ENCODE peak calls at places on chromosomes 6 and 20, in nine cellular contexts. One of them, this sample, is unnamed. For H3K4me1, the result is how much of the 10 kb centered on the place peaks cover.

GRCh38 chr6:79864001-79864400 is 83.4 kb downstream of the ELOVL4 start:
- DNase-seq in HepG2: no peak
- DNase-seq in sigmoid colon: no peak
- DNase-seq in A549: no peak
- DNase-seq in right lobe of liver: no peak
- DNase-seq in esophagus squamous epithelium: no peak
- DNase-seq in breast epithelium: no peak
- DNase-seq in suprapubic skin: no peak
- DNase-seq in stomach: no peak
- DNase-seq in this sample: no peak

GRCh38 chr6:116349216-116349615 is 21.5 kb upstream of the DSE start:
- DNase-seq in HepG2: no peak
- DNase-seq in sigmoid colon: no peak
- DNase-seq in A549: no peak
- DNase-seq in right lobe of liver: no peak
- DNase-seq in esophagus squamous epithelium: no peak
- DNase-seq in breast epithelium: no peak
- DNase-seq in suprapubic skin: no peak
- DNase-seq in stomach: no peak
- DNase-seq in this sample: no peak

GRCh38 chr20:8656335-8656734 is 412.6 kb upstream of the PLCB4 start:
- DNase-seq in HepG2: peak
- DNase-seq in sigmoid colon: no peak
- DNase-seq in A549: peak
- DNase-seq in right lobe of liver: no peak
- DNase-seq in esophagus squamous epithelium: no peak
- DNase-seq in breast epithelium: no peak
- DNase-seq in suprapubic skin: no peak
- DNase-seq in stomach: no peak
- DNase-seq in this sample: no peak

GRCh38 chr20:16556299-16556698 is 16.9 kb downstream of the KIF16B start:
- DNase-seq in HepG2: no peak
- DNase-seq in sigmoid colon: no peak
- DNase-seq in A549: no peak
- DNase-seq in right lobe of liver: no peak
- DNase-seq in esophagus squamous epithelium: no peak
- DNase-seq in breast epithelium: no peak
- DNase-seq in suprapubic skin: no peak
- DNase-seq in stomach: no peak
- DNase-seq in this sample: no peak

GRCh38 chr6:44054635-44055559 is 72.4 kb downstream of the MRPL14 start:
- DNase-seq in HepG2: no peak
- DNase-seq in sigmoid colon: no peak
- DNase-seq in A549: no peak
- DNase-seq in right lobe of liver: no peak
- DNase-seq in esophagus squamous epithelium: no peak
- DNase-seq in breast epithelium: no peak
- DNase-seq in suprapubic skin: no peak
- DNase-seq in stomach: no peak
- DNase-seq in this sample: no peak

GRCh38 chr20:45322952-45323383 is 14.9 kb upstream of the MATN4 start:
- DNase-seq in HepG2: peak
- DNase-seq in sigmoid colon: peak
- DNase-seq in A549: peak
- DNase-seq in right lobe of liver: peak
- DNase-seq in esophagus squamous epithelium: no peak
- DNase-seq in breast epithelium: no peak
- DNase-seq in suprapubic skin: no peak
- DNase-seq in stomach: peak
- DNase-seq in this sample: no peak

GRCh38 chr6:119313937-119314893 is 35.3 kb downstream of the MAN1A1 start:
- DNase-seq in HepG2: no peak
- DNase-seq in sigmoid colon: no peak
- DNase-seq in A549: no peak
- DNase-seq in right lobe of liver: no peak
- DNase-seq in esophagus squamous epithelium: no peak
- DNase-seq in breast epithelium: no peak
- DNase-seq in suprapubic skin: no peak
- DNase-seq in stomach: no peak
- DNase-seq in this sample: no peak

GRCh38 chr20:4961746-4962145 is 39.6 kb downstream of the SLC23A2 start:
- DNase-seq in HepG2: peak
- DNase-seq in sigmoid colon: no peak
- DNase-seq in A549: peak
- DNase-seq in right lobe of liver: peak
- DNase-seq in esophagus squamous epithelium: no peak
- DNase-seq in breast epithelium: no peak
- DNase-seq in suprapubic skin: no peak
- DNase-seq in stomach: no peak
- DNase-seq in this sample: no peak

GRCh38 chr6:45419574-45420082 is 41.9 kb upstream of the SUPT3H start:
- DNase-seq in HepG2: peak
- DNase-seq in sigmoid colon: peak
- DNase-seq in A549: peak
- DNase-seq in right lobe of liver: peak
- DNase-seq in esophagus squamous epithelium: peak
- DNase-seq in breast epithelium: peak
- DNase-seq in suprapubic skin: peak
- DNase-seq in stomach: peak
- DNase-seq in this sample: no peak

GRCh38 chr6:148716811-148717210 is 30.0 kb upstream of the UST start:
- DNase-seq in HepG2: no peak
- DNase-seq in sigmoid colon: no peak
- DNase-seq in A549: no peak
- DNase-seq in right lobe of liver: no peak
- DNase-seq in esophagus squamous epithelium: no peak
- DNase-seq in breast epithelium: no peak
- DNase-seq in suprapubic skin: no peak
- DNase-seq in stomach: no peak
- DNase-seq in this sample: no peak

GRCh38 chr20:5135363-5136012 is 8.7 kb downstream of the CDS2 start:
- DNase-seq in HepG2: no peak
- DNase-seq in sigmoid colon: no peak
- DNase-seq in A549: no peak
- DNase-seq in right lobe of liver: no peak
- DNase-seq in esophagus squamous epithelium: no peak
- DNase-seq in breast epithelium: no peak
- DNase-seq in suprapubic skin: no peak
- DNase-seq in stomach: no peak
- DNase-seq in this sample: no peak

GRCh38 chr20:37522258-37523011 is 1.4 kb downstream of the NNAT start:
- DNase-seq in HepG2: no peak
- DNase-seq in sigmoid colon: peak
- DNase-seq in A549: no peak
- DNase-seq in right lobe of liver: no peak
- DNase-seq in esophagus squamous epithelium: no peak
- DNase-seq in breast epithelium: peak
- DNase-seq in suprapubic skin: no peak
- DNase-seq in stomach: peak
- DNase-seq in this sample: no peak

GRCh38 chr20:41330941-41331340 is 9.7 kb upstream of the LPIN3 start:
- DNase-seq in HepG2: no peak
- DNase-seq in sigmoid colon: no peak
- DNase-seq in A549: no peak
- DNase-seq in right lobe of liver: no peak
- DNase-seq in esophagus squamous epithelium: no peak
- DNase-seq in breast epithelium: no peak
- DNase-seq in suprapubic skin: no peak
- DNase-seq in stomach: no peak
- DNase-seq in this sample: no peak

GRCh38 chr20:41327178-41327577 is 9.6 kb upstream of the ZHX3 start:
- DNase-seq in HepG2: no peak
- DNase-seq in sigmoid colon: no peak
- DNase-seq in A549: no peak
- DNase-seq in right lobe of liver: no peak
- DNase-seq in esophagus squamous epithelium: no peak
- DNase-seq in breast epithelium: no peak
- DNase-seq in suprapubic skin: no peak
- DNase-seq in stomach: no peak
- DNase-seq in this sample: no peak

GRCh38 chr20:41330343-41330720 is 10.3 kb upstream of the LPIN3 start:
- DNase-seq in HepG2: no peak
- DNase-seq in sigmoid colon: no peak
- DNase-seq in A549: no peak
- DNase-seq in right lobe of liver: no peak
- DNase-seq in esophagus squamous epithelium: no peak
- DNase-seq in breast epithelium: no peak
- DNase-seq in suprapubic skin: no peak
- DNase-seq in stomach: no peak
- DNase-seq in this sample: no peak

GRCh38 chr20:41331731-41332130 is 8.9 kb upstream of the LPIN3 start:
- DNase-seq in HepG2: no peak
- DNase-seq in sigmoid colon: no peak
- DNase-seq in A549: no peak
- DNase-seq in right lobe of liver: no peak
- DNase-seq in esophagus squamous epithelium: no peak
- DNase-seq in breast epithelium: no peak
- DNase-seq in suprapubic skin: no peak
- DNase-seq in stomach: no peak
- DNase-seq in this sample: no peak

DNA sequence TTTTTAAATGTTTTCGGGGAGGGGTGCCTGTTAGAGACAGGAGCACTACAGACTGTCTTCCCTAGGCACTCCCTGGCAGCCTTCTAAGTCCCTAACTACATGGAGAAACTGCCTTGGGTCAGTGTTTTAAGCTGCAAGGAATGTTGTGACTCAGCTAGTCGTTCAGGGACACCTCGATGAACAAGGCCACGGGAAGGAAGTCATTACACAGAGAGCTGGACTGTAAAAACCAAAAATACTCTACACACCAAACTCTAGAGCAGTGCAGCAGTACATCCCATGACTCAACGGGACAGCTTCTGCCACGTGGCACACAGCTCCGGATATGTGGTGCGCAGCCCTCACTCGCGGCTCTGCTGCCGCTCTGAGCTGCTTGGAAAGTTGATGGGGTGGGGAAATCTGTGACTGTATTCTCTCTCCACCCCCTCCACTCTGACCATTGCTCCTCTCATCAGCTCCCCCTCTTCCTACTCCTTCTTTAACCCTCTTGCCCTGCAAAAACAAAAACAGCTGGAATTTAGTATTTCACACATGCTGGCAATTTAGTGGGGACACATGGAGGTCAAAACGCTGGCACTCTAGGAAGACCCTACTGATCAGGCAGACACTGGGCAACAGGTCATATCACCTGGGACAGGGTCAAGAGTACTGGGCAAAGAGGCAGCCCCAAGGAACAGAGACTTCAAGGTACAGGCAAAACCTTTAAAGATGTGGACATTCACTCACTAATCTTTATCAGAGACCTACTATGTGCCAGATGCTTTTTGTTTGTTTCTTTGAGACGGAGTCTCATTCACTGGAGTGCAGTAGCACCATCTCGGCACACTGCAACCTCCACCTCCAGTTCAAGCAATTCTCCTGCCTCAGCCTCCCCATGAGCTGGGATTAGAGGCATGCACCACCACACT is 10.9 kb upstream of the LPIN3 start:
- DNase-seq in HepG2: peak
- DNase-seq in sigmoid colon: peak
- DNase-seq in A549: peak
- DNase-seq in right lobe of liver: peak
- DNase-seq in esophagus squamous epithelium: no peak
- DNase-seq in breast epithelium: peak
- DNase-seq in suprapubic skin: peak
- DNase-seq in stomach: peak
- DNase-seq in this sample: peak
- TF ChIP-seq POLR2A in HepG2: peak
- TF ChIP-seq POLR2A in sigmoid colon: peak
- TF ChIP-seq POLR2A in A549: no peak
- TF ChIP-seq POLR2A in right lobe of liver: no peak
- TF ChIP-seq POLR2A in esophagus squamous epithelium: peak
- TF ChIP-seq POLR2A in breast epithelium: no peak
- TF ChIP-seq POLR2A in suprapubic skin: peak
- TF ChIP-seq POLR2A in stomach: no peak
- TF ChIP-seq POLR2A in this sample: peak

GRCh38 chr20:62401331-62401779 is 5.7 kb downstream of the CABLES2 start:
- DNase-seq in HepG2: no peak
- DNase-seq in sigmoid colon: no peak
- DNase-seq in A549: peak
- DNase-seq in right lobe of liver: no peak
- DNase-seq in esophagus squamous epithelium: no peak
- DNase-seq in breast epithelium: no peak
- DNase-seq in suprapubic skin: no peak
- DNase-seq in stomach: no peak
- DNase-seq in this sample: no peak
- TF ChIP-seq CTCF in HepG2: no peak
- TF ChIP-seq CTCF in sigmoid colon: no peak
- TF ChIP-seq CTCF in A549: peak
- TF ChIP-seq CTCF in right lobe of liver: no peak
- TF ChIP-seq CTCF in esophagus squamous epithelium: peak
- TF ChIP-seq CTCF in breast epithelium: no peak
- TF ChIP-seq CTCF in suprapubic skin: peak
- TF ChIP-seq CTCF in stomach: no peak
- TF ChIP-seq CTCF in this sample: no peak

GRCh38 chr20:10922521-10922920 is 248.7 kb upstream of the JAG1 start:
- DNase-seq in HepG2: no peak
- DNase-seq in sigmoid colon: no peak
- DNase-seq in A549: peak
- DNase-seq in right lobe of liver: no peak
- DNase-seq in esophagus squamous epithelium: no peak
- DNase-seq in breast epithelium: no peak
- DNase-seq in suprapubic skin: no peak
- DNase-seq in stomach: no peak
- DNase-seq in this sample: no peak
- H3K4me1 ChIP-seq in HepG2: under half
- H3K4me1 ChIP-seq in sigmoid colon: under half
- H3K4me1 ChIP-seq in A549: half or more
- H3K4me1 ChIP-seq in right lobe of liver: under half
- H3K4me1 ChIP-seq in esophagus squamous epithelium: under half
- H3K4me1 ChIP-seq in breast epithelium: under half
- H3K4me1 ChIP-seq in suprapubic skin: under half
- H3K4me1 ChIP-seq in stomach: under half
- H3K4me1 ChIP-seq in this sample: under half

GRCh38 chr6:147509900-147510299 is 1.4 kb downstream of the SAMD5 start:
- DNase-seq in HepG2: peak
- DNase-seq in sigmoid colon: no peak
- DNase-seq in A549: no peak
- DNase-seq in right lobe of liver: no peak
- DNase-seq in esophagus squamous epithelium: no peak
- DNase-seq in breast epithelium: no peak
- DNase-seq in suprapubic skin: no peak
- DNase-seq in stomach: no peak
- DNase-seq in this sample: no peak

GRCh38 chr6:147508871-147509608 is 550 bp downstream of the SAMD5 start:
- DNase-seq in HepG2: no peak
- DNase-seq in sigmoid colon: no peak
- DNase-seq in A549: peak
- DNase-seq in right lobe of liver: peak
- DNase-seq in esophagus squamous epithelium: no peak
- DNase-seq in breast epithelium: no peak
- DNase-seq in suprapubic skin: no peak
- DNase-seq in stomach: no peak
- DNase-seq in this sample: no peak

GRCh38 chr6:147506704-147507114 is 1.8 kb upstream of the SAMD5 start:
- DNase-seq in HepG2: peak
- DNase-seq in sigmoid colon: peak
- DNase-seq in A549: peak
- DNase-seq in right lobe of liver: peak
- DNase-seq in esophagus squamous epithelium: no peak
- DNase-seq in breast epithelium: peak
- DNase-seq in suprapubic skin: peak
- DNase-seq in stomach: peak
- DNase-seq in this sample: no peak

GRCh38 chr6:147507162-147508072 is 1.1 kb upstream of the SAMD5 start:
- DNase-seq in HepG2: no peak
- DNase-seq in sigmoid colon: no peak
- DNase-seq in A549: peak
- DNase-seq in right lobe of liver: peak
- DNase-seq in esophagus squamous epithelium: no peak
- DNase-seq in breast epithelium: no peak
- DNase-seq in suprapubic skin: no peak
- DNase-seq in stomach: no peak
- DNase-seq in this sample: no peak

GRCh38 chr6:147508073-147508870 is at the start of gene SAMD5:
- DNase-seq in HepG2: peak
- DNase-seq in sigmoid colon: peak
- DNase-seq in A549: peak
- DNase-seq in right lobe of liver: peak
- DNase-seq in esophagus squamous epithelium: no peak
- DNase-seq in breast epithelium: peak
- DNase-seq in suprapubic skin: peak
- DNase-seq in stomach: peak
- DNase-seq in this sample: no peak
- TF ChIP-seq POLR2A in HepG2: no peak
- TF ChIP-seq POLR2A in sigmoid colon: no peak
- TF ChIP-seq POLR2A in A549: no peak
- TF ChIP-seq POLR2A in right lobe of liver: peak
- TF ChIP-seq POLR2A in esophagus squamous epithelium: no peak
- TF ChIP-seq POLR2A in breast epithelium: no peak
- TF ChIP-seq POLR2A in suprapubic skin: no peak
- TF ChIP-seq POLR2A in stomach: no peak
- TF ChIP-seq POLR2A in this sample: no peak

This sample was measured in vagina.